ENCODE peak calls at places on chromosome 12, in seven cellular contexts. Z, N, X, L, A, T and K are unnamed samples.

GRCh38 chr12:80226576-80226975 is 127.2 kb downstream of the OTOGL start:
- DNase-seq in X (peak; percentile 46), L (peak; percentile 26), T (no peak), A (no peak), Z (no peak), N (no peak), K (no peak)

GRCh38 chr12:67069451-67070306 is 199.5 kb upstream of the CAND1 start:
- DNase-seq in X (no peak), L (peak; percentile 47), T (peak; percentile 18), N (peak; percentile 24), Z (no peak), A (peak; percentile 28), K (peak; percentile 48)

GRCh38 chr12:100128509-100128908 is 14.2 kb downstream of the BLTP3B start:
- DNase-seq in L (peak; percentile 65), T (no peak), Z (no peak), A (peak; percentile 33), X (no peak), N (peak; percentile 33), K (peak; percentile 41)

GRCh38 chr12:59357811-59358210 is 238.0 kb upstream of the SLC16A7 start:
- DNase-seq in X (no peak), L (peak; percentile 41), N (no peak), T (no peak), Z (no peak), A (no peak), K (no peak)

GRCh38 chr12:124390442-124391116 is 95.7 kb downstream of the RFLNA start:
- DNase-seq in A (peak; percentile 66), X (peak; percentile 77), N (peak; percentile 77), L (no peak), T (no peak), Z (peak; percentile 23), K (peak; percentile 76)

GRCh38 chr12:5514016-5514415 is 82.1 kb downstream of the NTF3 start:
- DNase-seq in T (no peak), N (no peak), A (no peak), L (no peak), Z (no peak), X (no peak), K (no peak)

GRCh38 chr12:42985506-42985905 is 396.0 kb upstream of the PRICKLE1 start:
- DNase-seq in X (peak; percentile 37), L (no peak), Z (no peak), A (no peak), N (no peak), T (no peak), K (no peak)

GRCh38 chr12:107948675-107949074 is 174.2 kb downstream of the ASCL4 start:
- DNase-seq in Z (no peak), T (no peak), L (no peak), N (no peak), A (no peak), X (no peak), K (no peak)

GRCh38 chr12:65121956-65122469 is 908 bp upstream of the WIF1 start:
- DNase-seq in A (no peak), L (no peak), X (no peak), Z (no peak), T (no peak), N (no peak), K (no peak)

GRCh38 chr12:2387051-2387834 is 334.5 kb downstream of the CACNA1C start:
- DNase-seq in Z (no peak), N (no peak), X (no peak), T (no peak), L (no peak), A (no peak), K (no peak)

GRCh38 chr12:127802271-127802670 is 464.7 kb upstream of the TMEM132C start:
- DNase-seq in T (no peak), X (no peak), N (no peak), Z (no peak), A (no peak), L (no peak), K (no peak)

GRCh38 chr12:49550853-49551252 is 12.0 kb downstream of the KCNH3 start:
- DNase-seq in X (no peak), A (no peak), T (no peak), N (no peak), Z (no peak), L (no peak), K (no peak)

GRCh38 chr12:6998708-6999451 is 19.4 kb downstream of the LPCAT3 start:
- DNase-seq in A (no peak), N (no peak), T (no peak), L (peak; percentile 63), X (no peak), Z (no peak), K (no peak)

GRCh38 chr12:110785240-110785639 is 42.5 kb upstream of the PPP1CC start:
- DNase-seq in N (no peak), T (no peak), X (no peak), L (no peak), Z (no peak), A (no peak), K (no peak)

GRCh38 chr12:44960856-44961255 is 84.7 kb upstream of the NELL2 start:
- DNase-seq in N (no peak), L (no peak), T (no peak), A (no peak), X (no peak), Z (no peak), K (peak; percentile 44)

GRCh38 chr12:92608418-92609091 is 94.2 kb upstream of the PLEKHG7 start:
- DNase-seq in L (peak; percentile 67), X (peak; percentile 63), N (peak; percentile 27), Z (peak; percentile 9), A (no peak), T (no peak), K (no peak)

GRCh38 chr12:6735448-6736191 is 11.8 kb downstream of the COPS7A start:
- DNase-seq in X (peak; percentile 62), T (peak; percentile 63), Z (no peak), N (peak; percentile 68), L (peak; percentile 97), A (peak; percentile 73), K (peak; percentile 83)

GRCh38 chr12:114671664-114672476 is 12.1 kb downstream of the TBX3 start:
- DNase-seq in N (no peak), L (peak; percentile 56), X (no peak), Z (no peak), T (peak; percentile 63), A (no peak), K (peak; percentile 55)

GRCh38 chr12:11689591-11690158 is 40.2 kb downstream of the ETV6 start:
- DNase-seq in N (no peak), A (no peak), L (no peak), X (no peak), Z (no peak), T (no peak), K (no peak)

GRCh38 chr12:27219693-27220056 is 24.4 kb upstream of the STK38L start:
- DNase-seq in T (no peak), L (no peak), Z (no peak), A (no peak), X (no peak), N (no peak), K (no peak)

GRCh38 chr12:42326466-42327226 is 679 bp downstream of the PPHLN1 start:
- DNase-seq in L (peak; percentile 50), X (peak; percentile 26), N (no peak), A (no peak), Z (no peak), T (no peak), K (no peak)

GRCh38 chr12:109130297-109130696 is 13.9 kb downstream of the ACACB start:
- DNase-seq in A (no peak), N (no peak), L (no peak), X (no peak), Z (no peak), T (no peak), K (peak; percentile 54)
- TF ChIP-seq CTCF in A (no peak), N (no peak), L (no peak), X (no peak), Z (no peak), T (no peak), K (no peak)

DNA sequence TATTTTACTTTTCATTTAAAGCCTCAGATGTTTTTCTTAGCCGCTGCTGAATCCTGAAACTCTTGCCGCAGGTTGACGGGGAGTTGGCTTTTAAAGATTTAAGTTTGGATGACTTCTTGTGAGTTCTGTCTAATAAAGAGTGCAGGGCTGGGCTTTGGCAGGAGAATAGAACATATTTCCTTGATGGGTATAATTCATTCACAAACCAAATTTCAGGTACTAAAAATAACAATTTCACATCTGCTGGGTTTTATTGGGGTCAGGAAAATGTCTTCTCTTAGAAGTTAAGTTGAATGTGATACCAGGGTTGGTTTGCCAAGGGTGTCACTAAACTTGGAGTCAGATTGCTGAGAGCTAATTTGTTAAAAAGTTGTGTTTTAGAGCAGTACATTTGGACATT is 9.7 kb downstream of the SP1 start:
- DNase-seq in N (no peak), X (no peak), A (no peak), T (peak; percentile 20), L (no peak), Z (no peak), K (no peak)
- H3K27ac ChIP-seq in N (no peak overlapping the region), X (no peak overlapping the region), A (peak overlapping the region; percentile 56), T (peak overlapping the region; percentile 85), L (no peak overlapping the region), Z (no peak overlapping the region), K (peak overlapping the region; percentile 79)

DNA sequence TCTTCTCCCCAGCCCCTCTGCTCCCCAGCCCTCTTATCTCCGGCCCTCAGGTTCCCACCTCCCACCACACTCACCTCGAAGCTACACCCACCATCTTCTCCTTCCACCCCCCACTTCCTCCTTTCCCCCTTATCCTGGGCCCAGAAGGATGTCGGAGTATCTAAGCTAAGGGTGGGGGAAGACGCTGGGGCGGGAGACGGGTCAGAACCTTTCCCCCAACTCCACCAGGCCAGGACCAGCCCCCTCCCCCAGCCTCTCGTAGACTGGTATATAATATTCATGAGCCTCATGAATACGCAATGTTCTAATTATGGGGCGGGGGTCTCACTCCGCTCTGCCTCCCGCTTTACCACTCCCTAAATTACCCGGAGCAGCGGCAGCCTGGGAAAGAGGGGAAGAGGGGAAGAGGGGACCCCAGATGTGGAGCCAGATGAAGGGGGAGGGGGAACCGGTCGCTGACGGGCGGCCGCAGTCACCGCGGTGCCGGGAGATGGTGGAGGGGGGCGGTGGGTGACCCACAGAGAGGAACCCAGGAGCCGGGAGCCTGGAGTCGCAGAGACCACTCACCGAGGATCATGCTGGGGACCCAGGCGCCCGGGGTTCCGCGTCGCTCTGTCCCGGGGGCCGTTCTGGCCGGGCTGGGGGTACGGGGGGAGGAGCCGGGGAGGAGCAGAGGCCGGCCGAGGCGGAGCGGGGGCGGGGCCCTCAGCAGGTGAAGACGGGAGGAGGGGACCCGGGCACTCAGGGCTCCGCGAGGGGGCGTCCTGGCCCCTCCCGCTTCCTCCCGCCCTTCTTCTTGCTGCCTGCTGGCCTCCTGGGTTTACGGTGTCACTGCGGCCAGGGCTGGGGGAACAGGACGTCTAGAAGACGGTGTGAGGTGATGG is 6.4 kb upstream of the ZNF385A start:
- DNase-seq in A (peak; percentile 11), X (no peak), T (no peak), Z (no peak), L (peak; percentile 68), N (peak; percentile 49), K (peak; percentile 63)
- TF ChIP-seq CTCF in A (no peak), X (peak; percentile 33), T (no peak), Z (peak; percentile 31), L (no peak), N (peak; percentile 29), K (no peak)

DNA sequence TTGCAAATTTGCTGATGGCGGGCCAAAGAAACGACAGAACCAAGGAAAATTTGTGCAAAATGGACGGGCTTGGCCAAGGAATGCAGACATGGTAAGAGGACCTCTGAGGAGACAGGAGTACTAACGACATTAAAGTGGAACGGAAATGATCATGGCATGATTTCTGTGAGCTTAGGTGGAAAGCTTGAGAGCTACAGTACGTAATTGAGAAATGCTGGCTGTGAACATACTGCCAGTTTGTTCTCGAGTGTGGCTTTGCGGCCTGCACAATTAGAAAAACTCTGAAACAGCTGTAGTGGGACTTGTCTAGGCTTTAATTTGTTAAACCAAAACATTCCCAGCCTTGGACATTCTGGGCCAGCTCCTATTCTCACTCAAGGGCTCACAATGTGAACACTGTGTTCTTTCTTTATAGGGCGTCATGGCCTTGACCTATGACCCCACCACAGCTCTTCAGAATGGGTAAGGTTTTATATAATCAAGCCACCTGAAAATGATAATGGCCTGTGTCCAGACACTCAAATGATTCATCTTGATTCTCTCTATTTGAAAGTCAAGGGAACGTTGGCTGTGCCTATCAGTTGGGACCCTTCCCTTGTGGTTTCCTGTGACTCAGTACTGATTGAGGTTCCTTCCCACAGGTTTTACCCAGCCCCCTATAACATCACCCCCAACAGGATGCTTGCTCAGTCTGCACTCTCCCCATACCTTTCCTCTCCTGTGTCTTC is 48.5 kb downstream of the BAZ2A start:
- DNase-seq in T (no peak), L (peak; percentile 81), Z (peak; percentile 35), X (peak; percentile 40), N (no peak), A (no peak), K (no peak)
- H3K27ac ChIP-seq in T (no peak overlapping the region), L (no peak overlapping the region), Z (no peak overlapping the region), X (peak overlapping the region; percentile 23), N (no peak overlapping the region), A (no peak overlapping the region), K (no peak overlapping the region)